ENCODE peak calls at places on chromosomes 16 and 17, in nine cellular contexts. L is hepatocyte; X is RWPE1; Y is dorsolateral prefrontal cortex; O is NCI-H1105 treated with DMSO at 0.1 percent for 48 hours; K is activated gamma-delta T cell treated with Interleukin-2 at 50 U/mL for 16 hours; W is activated T-cell treated with anti-CD3 and anti-CD28 coated beads, Interleukin-2, amount 50 U/mL, for 4 hours; G is GOT3; M is MV-4-11. T is an unnamed sample.

GRCh38 chr17:15048381-15048780 is 216.7 kb downstream of the PMP22 start:
- DNase-seq in M (no peak), X (no peak), O (no peak), W (no peak), K (no peak), G (no peak), L (no peak), Y (no peak), T (no peak)

GRCh38 chr17:35022536-35023063 is 40.9 kb downstream of the RFFL start:
- DNase-seq in L (peak; percentile 77), M (peak; percentile 79), O (no peak), W (peak; percentile 68), X (peak; percentile 73), Y (peak; percentile 95), K (peak; percentile 77), G (no peak), T (peak; percentile 80)

GRCh38 chr17:19940722-19941464 is 36.7 kb downstream of the AKAP10 start:
- DNase-seq in L (peak; percentile 40), M (no peak), O (no peak), W (no peak), X (no peak), K (no peak), G (no peak), Y (no peak), T (peak; percentile 17)

GRCh38 chr16:78673884-78674283 is 574.4 kb downstream of the WWOX start:
- DNase-seq in Y (no peak), X (no peak), M (no peak), W (no peak), K (no peak), L (no peak), O (no peak), G (no peak), T (no peak)

GRCh38 chr17:81480140-81480917 is 32.3 kb downstream of the ACTG1 start:
- DNase-seq in O (no peak), W (no peak), G (no peak), K (no peak), X (peak; percentile 42), Y (no peak), L (no peak), M (no peak), T (no peak)

GRCh38 chr17:6639651-6640535 is 618 bp downstream of the KIAA0753 start:
- DNase-seq in Y (no peak), W (peak; percentile 28), X (peak; percentile 25), G (peak; percentile 33), M (no peak), O (no peak), K (no peak), L (peak; percentile 75), T (no peak)

GRCh38 chr16:56357765-56358322 is 67.5 kb downstream of the AMFR start:
- DNase-seq in K (no peak), X (no peak), L (no peak), M (no peak), G (no peak), O (no peak), Y (peak; percentile 26), W (no peak), T (no peak)

GRCh38 chr17:45648642-45649041 is 135.5 kb upstream of the CRHR1 start:
- DNase-seq in X (no peak), G (no peak), W (no peak), K (no peak), O (no peak), L (no peak), Y (no peak), M (no peak), T (no peak)

GRCh38 chr16:8632675-8633182 is 11.2 kb downstream of the METTL22 start:
- DNase-seq in L (no peak), G (no peak), O (no peak), M (peak; percentile 97), Y (no peak), K (no peak), W (no peak), X (no peak), T (no peak)

GRCh38 chr17:28878981-28879380 is 18.6 kb downstream of the FLOT2 start:
- DNase-seq in W (no peak), L (peak; percentile 69), M (peak; percentile 19), O (peak; percentile 46), K (no peak), G (no peak), Y (no peak), X (peak; percentile 75), T (no peak)

GRCh38 chr17:77489898-77490265 is 349.1 kb downstream of the SEC14L1 start:
- DNase-seq in O (no peak), Y (peak; percentile 81), M (no peak), K (no peak), G (no peak), X (no peak), L (no peak), W (no peak), T (no peak)

GRCh38 chr16:14371778-14372431 is 258.2 kb downstream of the PARN start:
- DNase-seq in G (no peak), O (no peak), K (no peak), L (no peak), X (no peak), M (no peak), Y (no peak), W (no peak), T (no peak)

GRCh38 chr17:81294512-81295030 is 536 bp downstream of the SLC38A10 start:
- DNase-seq in Y (no peak), W (no peak), O (no peak), K (no peak), G (no peak), X (peak; percentile 30), L (peak; percentile 59), M (no peak), T (no peak)

GRCh38 chr17:40912506-40913220 is 24.8 kb downstream of the KRT23 start:
- DNase-seq in O (no peak), L (no peak), M (peak; percentile 11), Y (no peak), K (no peak), X (no peak), W (no peak), G (no peak), T (no peak)

GRCh38 chr16:68987734-68988457 is 117.6 kb upstream of the HAS3 start:
- DNase-seq in G (no peak), Y (no peak), X (no peak), W (no peak), O (no peak), K (no peak), M (no peak), L (no peak), T (no peak)

GRCh38 chr16:71479420-71479819 is 9.7 kb downstream of the ZNF19 start:
- DNase-seq in K (no peak), M (no peak), X (no peak), G (no peak), L (peak; percentile 65), W (no peak), Y (no peak), O (no peak), T (no peak)

GRCh38 chr16:11171757-11172299 is 84.2 kb downstream of the SOCS1 start:
- DNase-seq in Y (no peak), L (no peak), O (no peak), X (no peak), M (peak; percentile 13), G (no peak), K (no peak), W (no peak), T (no peak)

GRCh38 chr16:85004587-85005205 is 6.6 kb downstream of the ZDHHC7 start:
- DNase-seq in O (no peak), M (no peak), K (no peak), X (peak; percentile 82), W (no peak), Y (no peak), G (no peak), L (peak; percentile 72), T (no peak)

GRCh38 chr16:82995286-82995926 is 368.6 kb downstream of the CDH13 start:
- DNase-seq in O (no peak), L (no peak), X (no peak), W (no peak), Y (no peak), M (peak; percentile 46), K (no peak), G (no peak), T (no peak)

GRCh38 chr17:1649844-1650409 is at the start of gene RILP:
- DNase-seq in X (peak; percentile 64), K (no peak), M (peak; percentile 64), Y (no peak), G (no peak), O (peak; percentile 28), L (peak; percentile 86), W (no peak), T (no peak)

GRCh38 chr17:12512712-12513355 is 152.9 kb upstream of the MYOCD start:
- DNase-seq in Y (no peak), W (no peak), L (no peak), M (no peak), G (no peak), X (no peak), K (no peak), O (no peak), T (no peak)

GRCh38 chr17:37884516-37884915 is 39.7 kb upstream of the TBC1D3K start:
- DNase-seq in M (peak; percentile 13), L (no peak), Y (no peak), G (no peak), W (no peak), X (no peak), O (no peak), K (no peak), T (no peak)

GRCh38 chr17:80862341-80862969 is 129.2 kb upstream of the CHMP6 start:
- DNase-seq in Y (no peak), K (no peak), O (no peak), G (no peak), X (no peak), W (no peak), M (no peak), L (no peak), T (no peak)

GRCh38 chr16:86292171-86292775 is 218.1 kb upstream of the FOXF1 start:
- DNase-seq in K (no peak), L (no peak), X (no peak), W (no peak), O (no peak), M (no peak), Y (no peak), G (no peak), T (no peak)

GRCh38 chr17:78838574-78839005 is 2.0 kb downstream of the USP36 start:
- DNase-seq in O (peak; percentile 16), L (no peak), Y (no peak), K (no peak), X (no peak), W (no peak), G (no peak), M (no peak), T (no peak)

GRCh38 chr17:21058098-21058893 is 15.5 kb upstream of the USP22 start:
- DNase-seq in W (no peak), O (no peak), L (peak; percentile 48), G (no peak), K (no peak), M (no peak), X (no peak), Y (no peak), T (no peak)

GRCh38 chr17:81558941-81559806 is 7.0 kb upstream of the FAAP100 start:
- DNase-seq in K (no peak), Y (no peak), X (no peak), M (peak; percentile 62), L (no peak), O (no peak), W (no peak), G (no peak), T (no peak)

GRCh38 chr17:69213059-69213813 is 15.4 kb downstream of the ABCA10 start:
- DNase-seq in Y (no peak), X (no peak), L (no peak), M (no peak), W (no peak), K (no peak), O (no peak), G (no peak), T (no peak)